ENCODE peak calls at places on chromosomes 1 and 21, in ten cellular contexts. P, O, A, G, W, Y, I, J, N and F are unnamed samples.

GRCh38 chr1:5975133-5975880 is 16.9 kb downstream of the NPHP4 start:
- DNase-seq in G (peak; percentile 70), P (peak; percentile 64), A (peak; percentile 28), W (no peak), J (no peak), N (peak; percentile 59), O (peak; percentile 64), I (peak; percentile 53), Y (no peak), F (peak; percentile 56)

GRCh38 chr21:35859677-35860076 is 200.6 kb downstream of the SETD4 start:
- DNase-seq in O (no peak), P (no peak), W (no peak), N (no peak), G (no peak), J (no peak), Y (no peak), I (no peak), A (no peak), F (no peak)

GRCh38 chr21:31666445-31667010 is 7.0 kb downstream of the SOD1 start:
- DNase-seq in J (no peak), O (no peak), W (no peak), Y (no peak), A (no peak), I (no peak), P (no peak), G (no peak), N (no peak), F (no peak)

GRCh38 chr1:90007979-90008404 is 13.1 kb downstream of the ZNF326 start:
- DNase-seq in W (no peak), Y (no peak), P (peak; percentile 49), O (no peak), I (no peak), G (no peak), A (peak; percentile 14), N (no peak), J (no peak), F (no peak)

GRCh38 chr1:198556969-198557368 is 16.5 kb upstream of the ATP6V1G3 start:
- DNase-seq in I (peak; percentile 46), G (no peak), P (no peak), J (peak; percentile 16), A (no peak), O (no peak), W (no peak), N (no peak), Y (peak; percentile 23), F (peak; percentile 5)

GRCh38 chr1:101330427-101331130 is 93.8 kb downstream of the S1PR1 start:
- DNase-seq in N (no peak), O (no peak), I (no peak), G (no peak), A (no peak), P (no peak), J (no peak), W (no peak), Y (no peak), F (no peak)

GRCh38 chr1:189977184-189977583 is 500.5 kb downstream of the BRINP3 start:
- DNase-seq in J (no peak), Y (no peak), N (no peak), P (no peak), W (no peak), I (no peak), O (no peak), A (no peak), G (no peak), F (no peak)

GRCh38 chr1:178684542-178685000 is 40.5 kb upstream of the RALGPS2 start:
- DNase-seq in N (no peak), W (no peak), I (no peak), Y (no peak), P (peak; percentile 96), O (peak; percentile 90), G (no peak), A (peak; percentile 93), J (no peak), F (no peak)

GRCh38 chr1:5509664-5510452 is 482.4 kb downstream of the NPHP4 start:
- DNase-seq in O (peak; percentile 72), P (peak; percentile 15), W (no peak), I (peak; percentile 60), G (peak; percentile 68), A (no peak), Y (peak; percentile 70), J (peak; percentile 50), N (peak; percentile 57), F (peak; percentile 58)

GRCh38 chr21:17925900-17926299 is 106.7 kb upstream of the C21orf91 start:
- DNase-seq in A (no peak), W (no peak), J (no peak), N (peak; percentile 20), G (no peak), I (no peak), O (peak; percentile 50), P (peak; percentile 24), Y (no peak), F (no peak)

GRCh38 chr1:204130989-204131892 is 20.6 kb downstream of the ETNK2 start:
- DNase-seq in I (no peak), G (peak; percentile 48), J (peak; percentile 40), O (peak; percentile 99), Y (no peak), N (peak; percentile 75), A (peak; percentile 82), W (no peak), P (peak; percentile 89), F (peak; percentile 38)

DNA sequence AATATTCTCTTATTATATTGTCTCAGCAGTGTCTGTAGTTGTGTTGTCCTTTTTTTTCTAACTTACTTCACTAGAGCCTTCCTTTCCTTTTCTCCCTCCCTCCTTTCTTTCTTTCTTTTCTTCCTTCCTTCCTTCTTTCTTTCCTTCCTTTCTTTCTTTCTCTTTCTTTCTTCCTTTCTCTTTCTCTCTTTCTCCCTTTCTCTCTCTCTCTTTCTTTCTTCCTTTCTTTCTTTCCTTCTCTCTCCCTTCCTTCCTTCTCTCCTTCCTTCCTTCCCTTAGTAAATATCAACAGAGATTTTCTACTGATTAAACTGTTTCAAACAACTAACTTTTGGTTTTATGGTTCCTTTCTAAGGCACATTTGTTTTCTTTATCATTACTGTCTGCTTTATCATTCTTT is 43.1 kb upstream of the PGBD5 start:
- DNase-seq in I (no peak), P (no peak), A (no peak), J (no peak), G (no peak), N (no peak), Y (no peak), W (no peak), O (no peak), F (no peak)
- TF ChIP-seq CTCF in I (no peak), P (no peak), A (no peak), J (no peak), G (no peak), N (no peak), Y (no peak), W (no peak), O (no peak), F (no peak)

GRCh38 chr1:75720325-75720724 is 4.2 kb upstream of the ACADM start:
- DNase-seq in A (no peak), J (no peak), I (no peak), Y (no peak), W (no peak), O (no peak), G (no peak), N (no peak), P (no peak), F (no peak)

GRCh38 chr1:75722966-75723365 is 1.5 kb upstream of the ACADM start:
- DNase-seq in J (no peak), O (no peak), A (no peak), I (no peak), P (no peak), G (no peak), W (no peak), N (no peak), Y (no peak), F (no peak)

GRCh38 chr1:75719810-75720209 is 4.7 kb upstream of the ACADM start:
- DNase-seq in W (no peak), A (no peak), N (no peak), G (no peak), P (no peak), I (no peak), O (no peak), Y (no peak), J (no peak), F (no peak)

GRCh38 chr1:75723989-75724471 is 479 bp upstream of the ACADM start:
- DNase-seq in N (peak; percentile 88), A (peak; percentile 69), J (peak; percentile 86), Y (peak; percentile 86), G (peak; percentile 79), I (peak; percentile 89), P (peak; percentile 64), O (peak; percentile 60), W (peak; percentile 34), F (peak; percentile 86)

GRCh38 chr1:75720820-75721219 is 3.7 kb upstream of the ACADM start:
- DNase-seq in A (no peak), G (no peak), I (no peak), O (no peak), W (no peak), Y (no peak), P (no peak), N (no peak), J (no peak), F (no peak)
- H3K4me1 ChIP-seq in A (peaks cover 8% of the 10 kb centered on the region), G (peaks cover 6% of the 10 kb centered on the region), I (peaks cover 4% of the 10 kb centered on the region), O (peaks cover 23% of the 10 kb centered on the region), W (peaks cover 3% of the 10 kb centered on the region), Y (no peaks in the 10 kb centered on the region), P (no peaks in the 10 kb centered on the region), N (peaks cover 13% of the 10 kb centered on the region), J (peaks cover 9% of the 10 kb centered on the region), F (peaks cover under 1% of the 10 kb centered on the region)

GRCh38 chr1:164713446-164714204 is 154.6 kb downstream of the PBX1 start:
- DNase-seq in N (no peak), O (no peak), Y (no peak), J (no peak), G (no peak), W (no peak), A (no peak), P (peak; percentile 27), I (no peak), F (no peak)
- H3K27ac ChIP-seq in N (peak overlapping the region; percentile 90), O (no peak overlapping the region), Y (no peak overlapping the region), J (no peak overlapping the region), G (peak overlapping the region; percentile 77), W (no peak overlapping the region), A (no peak overlapping the region), P (peak overlapping the region; percentile 9), I (peak overlapping the region; percentile 50), F (no peak overlapping the region)

GRCh38 chr1:54363925-54364324 is 42.3 kb downstream of the SSBP3 start:
- DNase-seq in J (no peak), N (no peak), G (no peak), O (no peak), P (no peak), I (no peak), Y (no peak), W (no peak), A (no peak), F (no peak)

GRCh38 chr1:54360165-54361005 is 45.8 kb downstream of the SSBP3 start:
- DNase-seq in J (no peak), O (peak; percentile 9), G (no peak), P (no peak), I (no peak), W (no peak), Y (no peak), N (no peak), A (no peak), F (no peak)

GRCh38 chr1:54359393-54360162 is 46.6 kb downstream of the SSBP3 start:
- DNase-seq in O (no peak), A (no peak), P (no peak), J (no peak), G (no peak), I (no peak), N (peak; percentile 46), W (no peak), Y (no peak), F (peak; percentile 53)

GRCh38 chr1:54362881-54363340 is 43.3 kb downstream of the SSBP3 start:
- DNase-seq in A (no peak), O (no peak), W (no peak), Y (no peak), N (no peak), I (peak; percentile 42), G (no peak), P (peak; percentile 33), J (no peak), F (no peak)

GRCh38 chr1:54361342-54361741 is 44.9 kb downstream of the SSBP3 start:
- DNase-seq in I (no peak), J (no peak), P (no peak), Y (no peak), G (no peak), O (no peak), N (no peak), A (no peak), W (no peak), F (no peak)
- TF ChIP-seq CTCF in I (no peak), J (peak; percentile 8), P (no peak), Y (no peak), G (no peak), O (no peak), N (no peak), A (no peak), W (no peak), F (no peak)